ENCODE peak calls at places on chromosome 3, in nine cellular contexts. S is suprapubic skin; X is GM13977; H is pancreas; C is osteoblast; E is A549; U is chondrocyte; A is CD8-positive, alpha-beta T cell; B is progenitor cell of endocrine pancreas. I is an unnamed sample.

GRCh38 chr3:13258280-13258679 is 161.8 kb downstream of the NUP210 start:
- DNase-seq in B (no peak), S (no peak), E (no peak), X (no peak), C (no peak), H (no peak), A (no peak), U (no peak), I (no peak)

GRCh38 chr3:134054231-134054630 is 24.5 kb upstream of the SLCO2A1 start:
- DNase-seq in E (no peak), U (no peak), C (peak; percentile 11), X (no peak), H (no peak), A (no peak), S (no peak), B (no peak), I (no peak)

GRCh38 chr3:186990878-186991308 is 60.6 kb downstream of the ST6GAL1 start:
- DNase-seq in E (no peak), U (no peak), C (no peak), B (no peak), X (no peak), A (no peak), H (no peak), S (no peak), I (no peak)

GRCh38 chr3:189588061-189588817 is 43.0 kb upstream of the TP63 start:
- DNase-seq in U (no peak), S (no peak), B (no peak), X (no peak), A (no peak), C (peak; percentile 88), E (peak; percentile 1), H (no peak), I (no peak)

GRCh38 chr3:153669527-153669926 is 451.7 kb upstream of the ARHGEF26 start:
- DNase-seq in H (no peak), B (no peak), E (no peak), S (no peak), U (no peak), X (no peak), C (no peak), A (no peak), I (no peak)

GRCh38 chr3:43075904-43076661 is 29.8 kb downstream of the POMGNT2 start:
- DNase-seq in S (no peak), C (no peak), X (no peak), E (no peak), U (no peak), H (no peak), B (no peak), A (no peak), I (no peak)

GRCh38 chr3:34056951-34057390 is 258.5 kb downstream of the PDCD6IP start:
- DNase-seq in U (no peak), X (no peak), S (no peak), A (no peak), H (no peak), C (no peak), B (no peak), E (peak; percentile 8), I (no peak)

GRCh38 chr3:119034256-119035013 is at the start of gene IGSF11:
- DNase-seq in X (peak; percentile 90), A (peak; percentile 33), B (peak; percentile 81), U (no peak), C (peak; percentile 90), S (peak; percentile 79), H (peak; percentile 84), E (peak; percentile 75), I (peak; percentile 92)

GRCh38 chr3:44969779-44970178 is 6.2 kb downstream of the ZDHHC3 start:
- DNase-seq in E (no peak), X (no peak), U (no peak), B (no peak), A (no peak), S (peak; percentile 32), H (no peak), C (no peak), I (no peak)

GRCh38 chr3:18751514-18751913 is 326.4 kb upstream of the SATB1 start:
- DNase-seq in A (no peak), B (no peak), H (no peak), C (no peak), S (no peak), U (no peak), E (no peak), X (no peak), I (no peak)

GRCh38 chr3:155292133-155292532 is 1.4 kb downstream of the STRIT1 start:
- DNase-seq in H (no peak), C (no peak), B (no peak), U (no peak), A (no peak), E (no peak), X (no peak), S (no peak), I (no peak)

DNA sequence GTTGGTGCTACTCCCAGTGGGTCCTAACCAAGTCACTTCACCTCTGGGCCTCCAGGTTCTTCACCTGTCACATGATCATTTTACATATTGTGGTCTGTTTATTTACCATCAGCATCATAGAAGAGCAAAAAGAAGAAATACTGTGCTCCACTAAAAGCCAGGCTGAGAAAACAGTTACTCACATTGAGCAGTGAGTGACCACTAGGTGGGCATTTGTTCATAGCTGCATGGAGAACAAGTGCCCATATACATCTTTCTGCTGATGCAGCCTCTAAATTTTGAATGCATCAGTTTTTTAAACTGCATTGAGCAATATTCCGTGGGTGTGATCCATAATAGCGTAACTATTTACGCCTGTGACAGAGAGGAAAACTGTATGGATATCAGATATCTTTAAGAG is 76.2 kb downstream of the DCUN1D1 start:
- DNase-seq in H (no peak), B (no peak), C (no peak), A (no peak), X (no peak), U (no peak), S (no peak), E (no peak), I (no peak)
- TF ChIP-seq CTCF in H (no peak), B (peak; percentile 28), C (peak; percentile 23), A (no peak), X (no peak), U (peak; percentile 48), S (no peak), E (no peak), I (no peak)

DNA sequence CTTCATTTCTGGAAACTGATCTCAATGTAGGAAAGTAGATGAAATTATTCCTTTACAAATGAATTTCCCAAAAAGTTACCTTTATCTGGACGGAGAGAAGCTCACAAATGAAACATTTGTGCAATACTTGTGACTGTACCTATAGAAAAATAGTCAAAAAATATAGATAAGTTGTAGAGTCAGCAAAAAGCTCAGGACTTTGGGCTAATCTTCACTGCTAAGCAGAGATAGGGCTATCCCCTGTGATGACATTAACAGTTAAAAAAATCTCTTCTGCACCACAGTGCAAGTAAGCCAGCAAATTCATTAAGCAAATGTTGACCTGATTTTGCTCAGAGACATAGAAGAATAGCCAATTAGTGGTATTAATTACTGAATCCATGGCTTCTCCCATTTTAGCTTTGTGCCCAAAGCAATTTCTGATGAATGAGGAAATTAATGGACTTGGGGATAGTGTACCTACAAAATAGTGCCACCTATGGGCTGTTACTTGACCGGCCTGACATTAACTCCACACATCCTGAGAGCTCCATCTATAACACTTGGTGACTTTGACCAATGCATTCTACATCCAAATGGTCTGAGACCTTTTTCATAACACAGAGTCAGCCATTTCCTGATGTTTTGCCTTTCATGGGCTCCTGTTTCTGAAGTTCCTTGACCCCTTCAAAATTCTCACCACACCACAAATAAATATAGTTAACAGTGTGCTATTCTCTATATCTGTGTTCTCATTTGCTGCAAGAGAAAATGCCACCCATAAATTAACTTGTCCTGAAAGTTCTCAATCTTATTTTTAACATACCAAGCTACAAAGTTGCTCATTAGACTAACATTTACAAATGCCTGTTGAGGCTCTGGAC is 105.0 kb downstream of the SSR3 start:
- DNase-seq in E (peak; percentile 28), B (no peak), A (no peak), H (no peak), S (no peak), X (peak; percentile 22), C (peak; percentile 81), U (no peak), I (peak; percentile 32)
- TF ChIP-seq CTCF in E (peak; percentile 44), B (peak; percentile 70), A (peak; percentile 14), H (no peak), S (peak; percentile 36), X (peak; percentile 67), C (peak; percentile 71), U (peak; percentile 75), I (peak; percentile 61)

GRCh38 chr3:102531686-102532085 is 96.9 kb downstream of the ZPLD1 start:
- DNase-seq in C (no peak), B (no peak), H (no peak), E (no peak), X (no peak), S (no peak), U (no peak), A (no peak), I (no peak)

GRCh38 chr3:102528727-102529126 is 93.9 kb downstream of the ZPLD1 start:
- DNase-seq in C (no peak), U (no peak), A (no peak), E (no peak), H (no peak), B (no peak), X (no peak), S (no peak), I (no peak)

GRCh38 chr3:102526865-102527264 is 92.0 kb downstream of the ZPLD1 start:
- DNase-seq in B (no peak), S (no peak), A (no peak), U (no peak), X (no peak), H (no peak), C (no peak), E (no peak), I (no peak)

GRCh38 chr3:102530443-102531195 is 95.8 kb downstream of the ZPLD1 start:
- DNase-seq in E (no peak), S (no peak), H (no peak), B (no peak), C (peak; percentile 61), U (no peak), A (no peak), X (no peak), I (no peak)

DNA sequence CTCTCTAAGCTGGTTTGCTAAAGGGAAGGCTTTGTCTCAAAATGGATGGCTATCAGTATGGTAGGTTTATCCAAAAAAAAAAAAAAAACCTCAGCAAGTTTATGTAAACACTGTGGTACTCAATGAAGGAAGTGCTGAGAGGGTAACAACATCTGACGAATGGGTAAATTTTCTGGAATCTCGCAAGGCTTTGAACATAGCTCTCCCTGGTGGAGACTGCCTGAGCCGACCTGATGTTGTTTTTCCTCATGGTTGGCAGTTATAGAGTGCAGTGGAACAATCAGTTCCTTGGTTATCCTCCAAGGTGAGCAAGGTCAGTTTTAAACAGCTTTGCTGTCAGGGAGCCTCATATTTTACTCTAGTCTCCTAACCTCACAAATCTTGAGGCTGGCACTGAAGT is 94.6 kb downstream of the ZPLD1 start:
- DNase-seq in U (no peak), B (no peak), A (no peak), S (no peak), H (peak; percentile 15), C (no peak), X (no peak), E (peak; percentile 3), I (no peak)
- TF ChIP-seq CTCF in U (peak; percentile 57), B (peak; percentile 42), A (no peak), S (peak; percentile 18), H (no peak), C (peak; percentile 31), X (no peak), E (peak; percentile 35), I (no peak)

GRCh38 chr3:8341853-8342252 is 159.8 kb upstream of the LMCD1 start:
- DNase-seq in C (no peak), A (no peak), U (no peak), X (no peak), E (no peak), S (no peak), B (no peak), H (no peak), I (no peak)

GRCh38 chr3:8338424-8338823 is 163.2 kb upstream of the LMCD1 start:
- DNase-seq in X (no peak), S (no peak), B (no peak), H (no peak), E (no peak), U (no peak), C (no peak), A (no peak), I (no peak)

GRCh38 chr3:8336456-8336855 is 165.2 kb upstream of the LMCD1 start:
- DNase-seq in A (no peak), U (no peak), X (no peak), E (no peak), S (no peak), B (no peak), C (no peak), H (no peak), I (no peak)
- TF ChIP-seq CTCF in A (no peak), U (peak; percentile 57), X (peak; percentile 35), E (no peak), S (no peak), B (peak; percentile 24), C (peak; percentile 34), H (no peak), I (no peak)

I was measured in GM20000.